ENCODE peak calls at places on chromosomes 3 and 15, in six cellular contexts. One of them, this sample, is unnamed.

GRCh38 chr3:18127181-18127863 is 297.8 kb downstream of the SATB1 start:
- DNase-seq in AG08395: no peak
- DNase-seq in ascending aorta: no peak
- DNase-seq in amygdala: no peak
- DNase-seq in NCI-H2171: no peak
- DNase-seq in stimulated activated CD8-positive, alpha-beta memory T cell treated with anti-CD3 and anti-CD28 coated beads, Interleukin-4, amount 100 ng/mL, for 1 hour: no peak
- DNase-seq in this sample: no peak

GRCh38 chr3:54660599-54661210 is 267.2 kb downstream of the LRTM1 start:
- DNase-seq in AG08395: no peak
- DNase-seq in ascending aorta: no peak
- DNase-seq in amygdala: no peak
- DNase-seq in NCI-H2171: no peak
- DNase-seq in stimulated activated CD8-positive, alpha-beta memory T cell treated with anti-CD3 and anti-CD28 coated beads, Interleukin-4, amount 100 ng/mL, for 1 hour: no peak
- DNase-seq in this sample: no peak

GRCh38 chr15:95557226-95558046 is 773.1 kb upstream of the NR2F2 start:
- DNase-seq in AG08395: peak; percentile 91
- DNase-seq in ascending aorta: no peak
- DNase-seq in amygdala: no peak
- DNase-seq in NCI-H2171: no peak
- DNase-seq in stimulated activated CD8-positive, alpha-beta memory T cell treated with anti-CD3 and anti-CD28 coated beads, Interleukin-4, amount 100 ng/mL, for 1 hour: no peak
- DNase-seq in this sample: no peak

GRCh38 chr15:69679623-69680228 is 227.1 kb downstream of the RPLP1 start:
- DNase-seq in AG08395: no peak
- DNase-seq in ascending aorta: no peak
- DNase-seq in amygdala: no peak
- DNase-seq in NCI-H2171: no peak
- DNase-seq in stimulated activated CD8-positive, alpha-beta memory T cell treated with anti-CD3 and anti-CD28 coated beads, Interleukin-4, amount 100 ng/mL, for 1 hour: no peak
- DNase-seq in this sample: no peak

GRCh38 chr3:190260301-190260700 is 61.9 kb downstream of the CLDN1 start:
- DNase-seq in AG08395: no peak
- DNase-seq in ascending aorta: no peak
- DNase-seq in amygdala: no peak
- DNase-seq in NCI-H2171: no peak
- DNase-seq in stimulated activated CD8-positive, alpha-beta memory T cell treated with anti-CD3 and anti-CD28 coated beads, Interleukin-4, amount 100 ng/mL, for 1 hour: no peak
- DNase-seq in this sample: no peak

GRCh38 chr3:124886168-124887051 is 755 bp downstream of the ITGB5 start:
- DNase-seq in AG08395: peak; percentile 50
- DNase-seq in ascending aorta: no peak
- DNase-seq in amygdala: peak; percentile 52
- DNase-seq in NCI-H2171: no peak
- DNase-seq in stimulated activated CD8-positive, alpha-beta memory T cell treated with anti-CD3 and anti-CD28 coated beads, Interleukin-4, amount 100 ng/mL, for 1 hour: no peak
- DNase-seq in this sample: no peak

GRCh38 chr3:25442486-25442885 is 14.4 kb downstream of the RARB start:
- DNase-seq in AG08395: no peak
- DNase-seq in ascending aorta: no peak
- DNase-seq in amygdala: no peak
- DNase-seq in NCI-H2171: no peak
- DNase-seq in stimulated activated CD8-positive, alpha-beta memory T cell treated with anti-CD3 and anti-CD28 coated beads, Interleukin-4, amount 100 ng/mL, for 1 hour: no peak
- DNase-seq in this sample: no peak

GRCh38 chr3:47394140-47394855 is 13.5 kb downstream of the PTPN23 start:
- DNase-seq in AG08395: no peak
- DNase-seq in ascending aorta: no peak
- DNase-seq in amygdala: no peak
- DNase-seq in NCI-H2171: no peak
- DNase-seq in stimulated activated CD8-positive, alpha-beta memory T cell treated with anti-CD3 and anti-CD28 coated beads, Interleukin-4, amount 100 ng/mL, for 1 hour: no peak
- DNase-seq in this sample: no peak

GRCh38 chr3:192038726-192039125 is 577.8 kb downstream of the PYDC2 start:
- DNase-seq in AG08395: no peak
- DNase-seq in ascending aorta: no peak
- DNase-seq in amygdala: no peak
- DNase-seq in NCI-H2171: no peak
- DNase-seq in stimulated activated CD8-positive, alpha-beta memory T cell treated with anti-CD3 and anti-CD28 coated beads, Interleukin-4, amount 100 ng/mL, for 1 hour: no peak
- DNase-seq in this sample: no peak

GRCh38 chr3:138921316-138922292 is 25.3 kb downstream of the FOXL2 start:
- DNase-seq in AG08395: peak; percentile 89
- DNase-seq in ascending aorta: no peak
- DNase-seq in amygdala: no peak
- DNase-seq in NCI-H2171: no peak
- DNase-seq in stimulated activated CD8-positive, alpha-beta memory T cell treated with anti-CD3 and anti-CD28 coated beads, Interleukin-4, amount 100 ng/mL, for 1 hour: no peak
- DNase-seq in this sample: no peak

GRCh38 chr3:105661461-105661860 is 207.4 kb downstream of the CBLB start:
- DNase-seq in AG08395: no peak
- DNase-seq in ascending aorta: no peak
- DNase-seq in amygdala: no peak
- DNase-seq in NCI-H2171: no peak
- DNase-seq in stimulated activated CD8-positive, alpha-beta memory T cell treated with anti-CD3 and anti-CD28 coated beads, Interleukin-4, amount 100 ng/mL, for 1 hour: no peak
- DNase-seq in this sample: no peak